ENCODE peak calls at places on chromosomes 11 and 22, in five cellular contexts. K is H1, X is K562, V is GM12878, C is HepG2. S is an unnamed sample.
A peak's percentile ranks its signal among the peaks of the same experiment; 100 is the strongest.

GRCh38 chr11:34819740-34820482 is 96.3 kb downstream of the APIP start:
- DNase-seq in K (no peak), X (no peak), V (no peak), C (no peak), S (no peak)

GRCh38 chr11:70424765-70425164 is 26.4 kb downstream of the CTTN start:
- DNase-seq in K (no peak), X (no peak), V (peak; percentile 26), C (no peak), S (no peak)

GRCh38 chr22:20210473-20211059 is 57.6 kb downstream of the RTN4R start:
- DNase-seq in K (no peak), X (no peak), V (no peak), C (no peak), S (no peak)

GRCh38 chr11:3947084-3947483 is 91.6 kb downstream of the STIM1 start:
- DNase-seq in K (no peak), X (no peak), V (peak; percentile 76), C (no peak), S (no peak)

GRCh38 chr11:3969613-3970012 is 114.1 kb downstream of the STIM1 start:
- DNase-seq in K (no peak), X (no peak), V (no peak), C (no peak), S (no peak)

GRCh38 chr11:106959800-106960199 is 58.5 kb downstream of the GUCY1A2 start:
- DNase-seq in K (no peak), X (no peak), V (no peak), C (no peak), S (no peak)

GRCh38 chr11:27514558-27514957 is 8.0 kb upstream of the LIN7C start:
- DNase-seq in K (no peak), X (no peak), V (no peak), C (no peak), S (no peak)

GRCh38 chr11:72569966-72570892 is 104.0 kb downstream of the PDE2A start:
- DNase-seq in K (no peak), X (no peak), V (no peak), C (no peak), S (no peak)

GRCh38 chr11:23143031-23143430 is 282.8 kb upstream of the CCDC179 start:
- DNase-seq in K (no peak), X (no peak), V (no peak), C (no peak), S (no peak)

GRCh38 chr22:38110008-38110862 is at the start of gene BAIAP2L2:
- DNase-seq in K (no peak), X (no peak), V (no peak), C (peak; percentile 79), S (peak; percentile 37)

GRCh38 chr11:70915158-70915795 is 337.1 kb downstream of the SHANK2 start:
- DNase-seq in K (no peak), X (no peak), V (no peak), C (no peak), S (no peak)

GRCh38 chr11:117837070-117837776 is 12.7 kb upstream of the FXYD2 start:
- DNase-seq in K (no peak), X (no peak), V (no peak), C (no peak), S (no peak)

GRCh38 chr11:111598546-111598945 is 3.7 kb upstream of the SIK2 start:
- DNase-seq in K (no peak), X (no peak), V (no peak), C (no peak), S (no peak)

GRCh38 chr22:42074153-42074750 is at the start of gene PHETA2:
- DNase-seq in K (peak; percentile 67), X (no peak), V (no peak), C (no peak), S (peak; percentile 68)

GRCh38 chr11:43735931-43736330 is 55.4 kb downstream of the HSD17B12 start:
- DNase-seq in K (no peak), X (no peak), V (no peak), C (no peak), S (peak; percentile 24)

GRCh38 chr11:19793356-19793755 is 80.7 kb downstream of the NAV2 start:
- DNase-seq in K (no peak), X (no peak), V (no peak), C (no peak), S (no peak)

GRCh38 chr22:30016596-30016995 is 63.7 kb upstream of the HORMAD2 start:
- DNase-seq in K (no peak), X (no peak), V (no peak), C (no peak), S (no peak)

GRCh38 chr11:64687204-64687603 is 35.8 kb downstream of the NRXN2 start:
- DNase-seq in K (no peak), X (no peak), V (no peak), C (no peak), S (no peak)

DNA sequence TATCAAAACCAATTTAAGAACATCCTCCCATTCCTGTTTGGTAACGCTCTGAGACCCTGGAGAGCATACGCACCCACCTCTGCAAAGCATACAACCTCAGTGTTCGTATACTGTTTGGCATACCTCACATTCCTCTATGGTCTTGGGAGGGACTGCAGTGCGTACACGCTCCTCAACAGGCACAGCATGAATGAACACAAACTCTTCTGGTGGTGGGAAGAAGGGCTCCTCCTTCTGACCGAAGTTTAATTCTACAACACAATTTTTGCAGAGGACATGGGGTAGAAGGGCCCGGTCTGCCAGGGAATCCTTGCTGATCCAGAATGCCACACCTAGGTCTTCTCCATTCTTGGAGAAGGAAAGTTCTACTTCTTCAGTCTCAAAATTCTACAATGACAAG is 5.3 kb downstream of the HNRNPUL2 start:
- DNase-seq in K (no peak), X (no peak), V (no peak), C (peak; percentile 80), S (peak; percentile 24)
- TF ChIP-seq CTCF in K (peak; percentile 10), X (peak; percentile 24), V (no peak), C (peak; percentile 59), S (peak; percentile 23)

GRCh38 chr11:9703280-9703679 is 39.4 kb downstream of the SWAP70 start:
- DNase-seq in K (no peak), X (no peak), V (no peak), C (no peak), S (peak; percentile 35)
- TF ChIP-seq CREB1 in K (no peak), X (no peak), V (no peak), C (no peak), S (no peak)

GRCh38 chr11:18523079-18523478 is 3.7 kb downstream of the TSG101 start:
- DNase-seq in K (no peak), X (no peak), V (no peak), C (no peak), S (no peak)

GRCh38 chr11:18526130-18526520 is 617 bp downstream of the TSG101 start:
- DNase-seq in K (no peak), X (no peak), V (no peak), C (no peak), S (no peak)

GRCh38 chr11:18522388-18522787 is 4.4 kb downstream of the TSG101 start:
- DNase-seq in K (no peak), X (peak; percentile 25), V (no peak), C (peak; percentile 20), S (peak; percentile 54)

GRCh38 chr11:18526521-18527296 is at the start of gene TSG101:
- DNase-seq in K (peak; percentile 96), X (peak; percentile 93), V (peak; percentile 69), C (peak; percentile 94), S (peak; percentile 95)

GRCh38 chr11:18524248-18524647 is 2.5 kb downstream of the TSG101 start:
- DNase-seq in K (no peak), X (no peak), V (no peak), C (peak; percentile 54), S (no peak)
- H3K4me3 ChIP-seq in K (no peak overlapping the region), X (no peak overlapping the region), V (no peak overlapping the region), C (no peak overlapping the region), S (no peak overlapping the region)

GRCh38 chr11:63508009-63508408 is 2.1 kb downstream of the LGALS12 start:
- DNase-seq in K (no peak), X (peak; percentile 72), V (no peak), C (peak; percentile 64), S (peak; percentile 80)
- TF ChIP-seq CTCF in K (peak; percentile 62), X (peak; percentile 85), V (peak; percentile 37), C (peak; percentile 83), S (peak; percentile 88)

DNA sequence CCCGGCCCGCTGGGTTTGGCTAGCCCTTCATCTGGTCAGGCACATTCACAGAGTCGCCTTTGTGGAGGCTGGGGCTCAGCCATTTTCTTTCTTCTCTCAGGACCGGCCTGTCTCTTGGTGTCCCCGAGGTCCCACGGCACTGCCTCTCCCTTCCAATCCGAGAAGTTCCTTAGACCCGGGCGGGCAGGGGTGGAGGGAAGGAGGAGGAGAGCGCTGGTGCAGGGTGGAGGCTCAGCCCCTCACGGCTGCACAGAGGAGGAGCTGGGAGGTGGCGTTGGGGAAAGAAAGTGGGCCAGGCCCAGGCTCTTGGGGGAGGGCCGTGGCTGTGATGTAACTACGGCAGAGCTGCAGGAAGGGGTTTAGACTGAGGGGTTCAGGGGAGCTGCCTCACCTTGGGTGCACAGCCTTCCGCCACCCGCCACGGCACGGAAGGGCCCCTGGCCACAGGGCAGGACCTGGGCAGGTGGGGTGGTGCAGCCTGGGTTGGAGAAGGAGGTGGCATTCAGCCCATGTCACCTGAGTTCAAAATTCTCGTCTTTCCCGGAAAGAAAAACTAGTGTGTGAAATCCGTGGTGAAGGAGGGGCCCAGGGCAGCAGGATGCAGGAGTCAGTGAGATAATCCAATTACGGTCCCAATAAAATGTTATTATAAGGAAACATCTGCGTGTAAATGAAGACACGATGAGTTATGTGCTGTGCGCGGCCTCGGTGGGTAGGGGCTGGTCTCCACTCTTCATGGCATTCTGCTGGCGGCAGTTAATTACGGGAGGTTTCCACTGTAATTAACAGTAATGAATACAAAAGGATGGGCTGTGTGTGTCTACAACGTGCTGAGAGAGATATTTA is 1.7 kb downstream of the BRSK2 start:
- DNase-seq in K (peak; percentile 64), X (no peak), V (no peak), C (no peak), S (peak; percentile 69)
- TF ChIP-seq CREB1 in K (no peak), X (no peak), V (no peak), C (no peak), S (no peak)

GRCh38 chr11:132969892-132970291 is 562.4 kb downstream of the OPCML start:
- DNase-seq in K (no peak), X (no peak), V (no peak), C (peak; percentile 7), S (no peak)

GRCh38 chr11:132976115-132976514 is 556.2 kb downstream of the OPCML start:
- DNase-seq in K (no peak), X (no peak), V (no peak), C (no peak), S (no peak)

GRCh38 chr11:132977241-132977640 is 555.1 kb downstream of the OPCML start:
- DNase-seq in K (no peak), X (no peak), V (no peak), C (no peak), S (no peak)

GRCh38 chr11:132972565-132972964 is 559.7 kb downstream of the OPCML start:
- DNase-seq in K (no peak), X (no peak), V (no peak), C (no peak), S (no peak)

GRCh38 chr11:132973686-132974085 is 558.6 kb downstream of the OPCML start:
- DNase-seq in K (no peak), X (no peak), V (no peak), C (no peak), S (peak; percentile 33)
- H3K4me3 ChIP-seq in K (no peak overlapping the region), X (no peak overlapping the region), V (no peak overlapping the region), C (no peak overlapping the region), S (no peak overlapping the region)

GRCh38 chr11:17526326-17526725 is 17.9 kb downstream of the USH1C start:
- DNase-seq in K (no peak), X (no peak), V (no peak), C (no peak), S (no peak)
- TF ChIP-seq CTCF in K (no peak), X (no peak), V (no peak), C (no peak), S (no peak)